ENCODE peak calls at places on chromosomes 3 and 15, in five cellular contexts. S is endothelial cell of umbilical vein, N is cardiac muscle cell, D is esophagus muscularis mucosa, U is fibroblast of mammary gland. T is an unnamed sample.

GRCh38 chr3:156658732-156659090 is 15.7 kb upstream of the TIPARP start:
- DNase-seq in S (no peak), U (no peak), D (no peak), N (no peak), T (no peak)

GRCh38 chr3:54353547-54354339 is 231.4 kb downstream of the CACNA2D3 start:
- DNase-seq in N (no peak), U (no peak), S (no peak), D (no peak), T (no peak)

GRCh38 chr15:90268415-90268814 is 2.9 kb downstream of the NGRN start:
- DNase-seq in N (no peak), S (peak; percentile 27), D (no peak), U (no peak), T (no peak)

GRCh38 chr3:115800489-115801080 is 177.3 kb downstream of the GAP43 start:
- DNase-seq in U (peak; percentile 91), D (no peak), S (no peak), N (no peak), T (peak; percentile 43)

GRCh38 chr15:66936115-66936863 is 129.1 kb upstream of the SMAD3 start:
- DNase-seq in U (peak; percentile 87), N (no peak), S (no peak), D (no peak), T (no peak)

GRCh38 chr3:24494616-24495333 is at the start of gene THRB:
- DNase-seq in S (peak; percentile 48), N (peak; percentile 75), U (peak; percentile 59), D (no peak), T (peak; percentile 48)

GRCh38 chr3:184472723-184473419 is 88.7 kb upstream of the EPHB3 start:
- DNase-seq in N (no peak), U (no peak), S (peak; percentile 84), D (peak; percentile 90), T (no peak)

GRCh38 chr3:194481525-194482195 is 5.1 kb downstream of the ATP13A3 start:
- DNase-seq in D (no peak), S (no peak), N (no peak), U (no peak), T (no peak)

GRCh38 chr3:48428863-48429415 is 947 bp downstream of the PLXNB1 start:
- DNase-seq in S (peak; percentile 41), U (no peak), N (peak; percentile 67), D (no peak), T (peak; percentile 29)

GRCh38 chr3:195566797-195567196 is 16.9 kb downstream of the APOD start:
- DNase-seq in U (no peak), S (no peak), D (no peak), N (no peak), T (no peak)

GRCh38 chr3:178304758-178305157 is 231.5 kb upstream of the KCNMB2 start:
- DNase-seq in U (peak; percentile 86), D (no peak), N (no peak), S (no peak), T (peak; percentile 84)

GRCh38 chr15:51260262-51260661 is 78.1 kb downstream of the CYP19A1 start:
- DNase-seq in U (peak; percentile 96), D (no peak), N (no peak), S (no peak), T (no peak)

GRCh38 chr15:65212097-65212496 is 824 bp upstream of the CILP start:
- DNase-seq in U (no peak), S (no peak), D (no peak), N (peak; percentile 36), T (no peak)

GRCh38 chr3:194540268-194540937 is 53.6 kb upstream of the ATP13A3 start:
- DNase-seq in U (peak; percentile 41), S (peak; percentile 42), D (no peak), N (no peak), T (no peak)

GRCh38 chr3:69013256-69014021 is at the start of gene EOGT:
- DNase-seq in U (peak; percentile 78), N (peak; percentile 90), S (peak; percentile 93), D (peak; percentile 94), T (peak; percentile 88)

GRCh38 chr15:67124111-67124510 is 58.7 kb downstream of the SMAD3 start:
- DNase-seq in N (no peak), D (no peak), S (no peak), U (no peak), T (no peak)

GRCh38 chr3:193728429-193729087 is 135.6 kb downstream of the OPA1 start:
- DNase-seq in D (peak; percentile 91), N (no peak), U (no peak), S (no peak), T (no peak)

GRCh38 chr3:115062412-115062956 is 84.6 kb downstream of the ZBTB20 start:
- DNase-seq in U (peak; percentile 64), D (no peak), S (no peak), N (no peak), T (peak; percentile 23)

GRCh38 chr3:87298111-87298718 is 21.8 kb upstream of the POU1F1 start:
- DNase-seq in N (peak; percentile 51), S (peak; percentile 59), U (peak; percentile 45), D (no peak), T (peak; percentile 72)

DNA sequence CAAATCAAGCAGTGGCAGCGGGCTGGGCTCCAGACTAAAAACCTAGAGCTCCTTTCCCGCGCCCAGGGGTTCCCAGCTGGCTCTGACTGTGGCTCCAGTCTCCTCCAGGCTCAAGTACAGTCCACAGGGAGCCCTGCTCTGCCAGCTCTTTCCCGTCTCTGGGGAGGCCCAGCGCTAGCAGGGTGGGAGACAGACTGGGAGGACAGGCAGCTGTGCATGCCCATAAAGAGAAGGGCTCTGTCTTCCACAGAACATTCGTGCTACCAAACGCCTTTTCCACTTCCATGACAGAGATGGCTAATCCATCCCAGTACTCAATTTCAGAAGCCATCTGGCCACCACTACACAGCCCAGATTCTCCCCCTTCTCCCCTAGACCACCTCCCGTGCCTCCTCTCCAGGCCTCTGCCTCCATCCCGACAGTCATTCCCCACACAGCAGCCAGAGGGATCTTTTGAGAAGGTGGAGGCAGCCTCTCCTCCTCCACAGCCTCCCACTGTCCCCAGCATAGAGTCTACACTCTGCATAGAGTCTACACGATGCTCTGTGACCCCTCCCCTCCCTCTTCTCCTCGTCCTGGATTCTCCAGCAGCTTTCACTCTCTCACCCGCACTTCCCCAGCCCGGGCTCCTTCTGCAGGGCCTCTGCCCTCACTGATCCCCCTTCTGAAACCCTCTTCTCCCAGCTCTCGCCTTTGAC is 6.8 kb upstream of the DUSP7 start:
- DNase-seq in N (no peak), S (no peak), U (no peak), D (no peak), T (no peak)
- H3K4me3 ChIP-seq in N (no peak overlapping the region), S (no peak overlapping the region), U (no peak overlapping the region), D (no peak overlapping the region), T (no peak overlapping the region)

GRCh38 chr3:158659454-158660237 is 12.8 kb downstream of the LXN start:
- DNase-seq in S (peak; percentile 95), U (peak; percentile 85), D (no peak), N (peak; percentile 66), T (peak; percentile 89)

GRCh38 chr3:158663832-158664231 is 8.6 kb downstream of the LXN start:
- DNase-seq in S (no peak), N (no peak), D (no peak), U (no peak), T (no peak)

GRCh38 chr3:158660711-158661110 is 11.7 kb downstream of the LXN start:
- DNase-seq in D (no peak), U (no peak), S (peak; percentile 84), N (no peak), T (no peak)

DNA sequence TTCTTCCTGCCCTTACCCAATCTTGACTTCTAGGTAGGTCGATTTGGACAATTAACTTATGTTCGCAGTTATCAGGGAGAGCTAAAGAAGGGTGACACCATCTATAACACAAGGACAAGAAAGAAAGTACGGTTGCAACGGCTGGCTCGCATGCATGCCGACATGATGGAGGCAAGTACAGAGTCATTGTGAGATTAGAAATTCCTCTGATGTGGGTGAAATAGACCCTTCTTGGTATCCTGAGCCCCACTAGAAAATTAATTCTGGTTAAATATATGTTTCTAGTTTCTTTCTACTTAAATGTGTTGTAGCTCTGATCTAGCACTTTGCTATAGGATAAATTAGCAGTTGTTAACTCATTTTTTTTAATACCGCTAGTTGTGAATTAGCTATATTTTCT is 13.6 kb downstream of the LXN start:
- DNase-seq in U (no peak), S (no peak), N (no peak), D (no peak), T (no peak)
- TF ChIP-seq CTCF in U (no peak), S (no peak), N (no peak), D (no peak), T (no peak)

GRCh38 chr3:137770066-137770805 is 6.1 kb downstream of the SOX14 start:
- DNase-seq in U (no peak), N (no peak), S (no peak), D (no peak), T (no peak)
- H3K4me3 ChIP-seq in U (no peak overlapping the region), N (no peak overlapping the region), S (no peak overlapping the region), D (peak overlapping the region; percentile 41), T (no peak overlapping the region)

GRCh38 chr3:182490601-182491485 is 302.5 kb upstream of the ATP11B start:
- DNase-seq in U (peak; percentile 6), D (no peak), N (peak; percentile 33), S (peak; percentile 54), T (peak; percentile 15)
- TF ChIP-seq CTCF in U (peak; percentile 21), D (peak; percentile 42), N (peak; percentile 31), S (peak; percentile 36), T (peak; percentile 29)

DNA sequence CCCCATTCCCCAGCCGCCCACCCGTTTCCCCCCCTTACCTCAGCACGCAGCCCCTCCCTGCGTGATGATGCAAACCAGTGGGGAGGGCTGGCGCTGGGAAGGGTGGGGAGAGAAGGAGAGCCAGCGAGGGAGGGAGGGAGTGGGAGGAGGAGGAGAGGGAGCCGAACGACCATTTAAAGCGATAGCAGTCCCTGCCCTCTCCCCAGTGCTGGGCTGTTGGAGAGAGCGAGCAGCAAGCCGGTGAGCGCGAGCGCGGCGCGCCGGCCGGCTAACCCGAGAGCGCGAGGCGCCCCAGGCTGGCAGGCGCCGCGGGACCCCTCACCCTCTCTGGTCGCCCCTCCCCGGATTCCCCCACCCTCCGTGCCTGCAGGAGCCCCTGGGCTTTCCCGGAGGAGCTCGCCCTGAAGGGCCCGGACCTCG is at the start of gene GRM7:
- DNase-seq in D (no peak), U (no peak), N (peak; percentile 67), S (no peak), T (no peak)
- H3K4me3 ChIP-seq in D (peak within 1 kb of the TSS; percentile 47), U (no peak within 1 kb of the TSS), N (peak within 1 kb of the TSS; percentile 42), S (no peak within 1 kb of the TSS), T (no peak within 1 kb of the TSS)

DNA sequence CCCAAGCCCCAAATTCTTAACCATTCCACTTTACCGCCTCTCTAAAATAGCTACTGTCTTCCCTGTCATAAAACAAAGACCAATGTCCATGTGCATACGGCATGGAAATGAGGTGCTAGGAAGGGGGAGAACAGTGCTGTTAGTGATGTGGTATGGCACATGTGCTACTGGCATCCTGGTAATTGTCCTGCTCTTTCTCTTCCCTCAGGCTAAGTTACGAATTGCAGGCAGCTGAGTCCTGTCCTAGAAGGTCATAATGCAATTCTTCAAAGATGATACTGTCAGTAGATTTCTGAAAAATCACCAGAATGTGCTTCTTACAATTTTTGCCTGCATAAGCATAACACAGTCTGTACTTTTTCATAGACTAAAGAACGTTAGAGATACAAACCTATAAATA is 216.8 kb downstream of the RSL24D1 start:
- DNase-seq in N (no peak), D (no peak), U (no peak), S (no peak), T (no peak)
- TF ChIP-seq CTCF in N (no peak), D (no peak), U (no peak), S (no peak), T (no peak)